ENCODE peak calls at places on chromosomes 11 and 22, in nine cellular contexts. A is A549, M is HFF-Myc, G is colonic mucosa, H is adrenal gland, Q is foreskin fibroblast, D is fibroblast of villous mesenchyme, V is GM23338, Y is fibroblast of pulmonary artery. T is an unnamed sample.

GRCh38 chr11:8092587-8093424 is 11.8 kb downstream of the TUB start:
- DNase-seq in A (peak), M (peak), G (peak), H (peak), Q (peak), D (peak), V (peak), Y (peak), T (peak)

GRCh38 chr22:48742191-48742555 is 1085.5 kb downstream of the BRD1 start:
- DNase-seq in A (no peak), M (no peak), G (no peak), H (no peak), Q (no peak), D (no peak), V (no peak), Y (no peak), T (no peak)

GRCh38 chr22:48054596-48054995 is 1292.1 kb downstream of the TBC1D22A start:
- DNase-seq in A (no peak), M (no peak), G (no peak), H (peak), Q (no peak), D (no peak), V (no peak), Y (no peak), T (no peak)

GRCh38 chr11:61256710-61257482 is 15.9 kb downstream of the PGA5 start:
- DNase-seq in A (no peak), M (no peak), G (no peak), H (no peak), Q (no peak), D (no peak), V (no peak), Y (no peak), T (no peak)

GRCh38 chr11:129249351-129249750 is 57.2 kb upstream of the ARHGAP32 start:
- DNase-seq in A (peak), M (peak), G (no peak), H (no peak), Q (peak), D (peak), V (no peak), Y (peak), T (no peak)

GRCh38 chr22:26348810-26349526 is 80.1 kb upstream of the ASPHD2 start:
- DNase-seq in A (no peak), M (no peak), G (no peak), H (no peak), Q (no peak), D (no peak), V (no peak), Y (no peak), T (no peak)

GRCh38 chr22:50261615-50262459 is at the start of gene MAPK12:
- DNase-seq in A (no peak), M (no peak), G (no peak), H (no peak), Q (no peak), D (peak), V (peak), Y (peak), T (peak)

GRCh38 chr11:19891050-19891449 is 178.4 kb downstream of the NAV2 start:
- DNase-seq in A (no peak), M (no peak), G (no peak), H (no peak), Q (no peak), D (no peak), V (no peak), Y (no peak), T (no peak)

GRCh38 chr11:111736191-111736590 is 30.0 kb downstream of the PPP2R1B start:
- DNase-seq in A (no peak), M (no peak), G (no peak), H (peak), Q (peak), D (peak), V (no peak), Y (peak), T (no peak)

GRCh38 chr11:101091781-101092180 is 37.8 kb downstream of the PGR start:
- DNase-seq in A (no peak), M (no peak), G (no peak), H (no peak), Q (no peak), D (peak), V (no peak), Y (no peak), T (peak)

GRCh38 chr22:29328055-29328454 is 12.6 kb upstream of the RASL10A start:
- DNase-seq in A (no peak), M (no peak), G (no peak), H (no peak), Q (no peak), D (no peak), V (no peak), Y (no peak), T (no peak)

GRCh38 chr11:105611837-105612480 is 2.1 kb downstream of the GRIA4 start:
- DNase-seq in A (no peak), M (no peak), G (no peak), H (no peak), Q (no peak), D (no peak), V (peak), Y (no peak), T (no peak)

GRCh38 chr22:17920145-17920605 is 104.2 kb downstream of the MICAL3 start:
- DNase-seq in A (no peak), M (no peak), G (peak), H (peak), Q (no peak), D (peak), V (peak), Y (peak), T (no peak)

GRCh38 chr11:76310832-76311231 is 70.1 kb downstream of the THAP12 start:
- DNase-seq in A (no peak), M (no peak), G (no peak), H (no peak), Q (no peak), D (no peak), V (no peak), Y (no peak), T (no peak)

GRCh38 chr11:131763193-131763890 is 392.9 kb downstream of the NTM start:
- DNase-seq in A (no peak), M (no peak), G (no peak), H (no peak), Q (no peak), D (peak), V (no peak), Y (peak), T (no peak)

GRCh38 chr11:86574493-86575207 is 97.8 kb downstream of the ME3 start:
- DNase-seq in A (no peak), M (no peak), G (no peak), H (no peak), Q (peak), D (no peak), V (no peak), Y (peak), T (no peak)

GRCh38 chr11:15816270-15816871 is 540.0 kb downstream of the SOX6 start:
- DNase-seq in A (no peak), M (no peak), G (no peak), H (no peak), Q (no peak), D (peak), V (no peak), Y (peak), T (no peak)

GRCh38 chr11:58575377-58576020 is at the start of gene LPXN:
- DNase-seq in A (no peak), M (no peak), G (no peak), H (no peak), Q (peak), D (no peak), V (no peak), Y (peak), T (peak)

GRCh38 chr11:107457205-107457557 is 444 bp downstream of the CWF19L2 start:
- DNase-seq in A (no peak), M (no peak), G (no peak), H (no peak), Q (no peak), D (no peak), V (peak), Y (peak), T (peak)

GRCh38 chr11:125215951-125216350 is 51.4 kb downstream of the PKNOX2 start:
- DNase-seq in A (no peak), M (no peak), G (no peak), H (no peak), Q (no peak), D (peak), V (no peak), Y (no peak), T (no peak)

GRCh38 chr11:67252831-67253239 is 13.4 kb upstream of the GRK2 start:
- DNase-seq in A (peak), M (no peak), G (no peak), H (no peak), Q (peak), D (peak), V (peak), Y (peak), T (no peak)

GRCh38 chr11:27514076-27514475 is 7.5 kb upstream of the LIN7C start:
- DNase-seq in A (no peak), M (no peak), G (no peak), H (no peak), Q (no peak), D (no peak), V (no peak), Y (no peak), T (no peak)

GRCh38 chr11:120179071-120179672 is 31.7 kb upstream of the OAF start:
- DNase-seq in A (no peak), M (no peak), G (peak), H (peak), Q (no peak), D (no peak), V (no peak), Y (no peak), T (no peak)

GRCh38 chr11:120061036-120061760 is 76.7 kb downstream of the TRIM29 start:
- DNase-seq in A (no peak), M (no peak), G (no peak), H (no peak), Q (no peak), D (no peak), V (no peak), Y (no peak), T (no peak)

GRCh38 chr11:32821517-32821916 is 8.2 kb upstream of the PRRG4 start:
- DNase-seq in A (no peak), M (no peak), G (no peak), H (no peak), Q (peak), D (no peak), V (no peak), Y (no peak), T (no peak)

GRCh38 chr22:50309601-50309991 is 2.1 kb upstream of the PLXNB2 start:
- DNase-seq in A (no peak), M (no peak), G (no peak), H (no peak), Q (no peak), D (no peak), V (no peak), Y (no peak), T (no peak)

GRCh38 chr22:45997077-45997774 is 20.3 kb upstream of the WNT7B start:
- DNase-seq in A (no peak), M (peak), G (peak), H (peak), Q (peak), D (peak), V (peak), Y (peak), T (peak)

GRCh38 chr22:41688365-41689211 is at the start of gene SNU13:
- DNase-seq in A (peak), M (no peak), G (peak), H (peak), Q (peak), D (peak), V (peak), Y (peak), T (peak)
- TF ChIP-seq CTCF in A (no peak), M (no peak), G (no peak), H (peak), Q (no peak), D (no peak), V (no peak), Y (no peak), T (no peak)

DNA sequence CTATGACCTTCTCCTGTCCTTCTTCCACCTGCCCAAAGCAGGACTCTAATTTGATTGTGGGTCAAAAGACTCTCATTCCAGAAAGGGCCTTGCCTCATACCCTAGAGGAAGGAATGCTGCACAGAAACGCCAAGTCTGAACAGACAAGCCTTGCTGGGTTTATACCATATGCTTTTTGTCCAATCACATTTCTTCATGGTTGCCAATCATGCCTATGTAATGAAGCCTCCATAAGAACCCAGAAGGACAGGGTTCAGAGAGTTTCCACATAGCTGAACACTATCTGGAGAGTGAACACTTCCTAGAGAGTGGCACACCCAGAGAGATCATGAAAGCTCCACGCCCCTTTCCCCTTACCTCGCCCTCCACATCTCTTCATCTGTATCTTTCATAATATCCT is 4.8 kb upstream of the SAA2 start:
- DNase-seq in A (no peak), M (no peak), G (no peak), H (no peak), Q (no peak), D (no peak), V (no peak), Y (no peak), T (no peak)
- TF ChIP-seq CTCF in A (no peak), M (no peak), G (no peak), H (no peak), Q (no peak), D (peak), V (no peak), Y (no peak), T (no peak)

DNA sequence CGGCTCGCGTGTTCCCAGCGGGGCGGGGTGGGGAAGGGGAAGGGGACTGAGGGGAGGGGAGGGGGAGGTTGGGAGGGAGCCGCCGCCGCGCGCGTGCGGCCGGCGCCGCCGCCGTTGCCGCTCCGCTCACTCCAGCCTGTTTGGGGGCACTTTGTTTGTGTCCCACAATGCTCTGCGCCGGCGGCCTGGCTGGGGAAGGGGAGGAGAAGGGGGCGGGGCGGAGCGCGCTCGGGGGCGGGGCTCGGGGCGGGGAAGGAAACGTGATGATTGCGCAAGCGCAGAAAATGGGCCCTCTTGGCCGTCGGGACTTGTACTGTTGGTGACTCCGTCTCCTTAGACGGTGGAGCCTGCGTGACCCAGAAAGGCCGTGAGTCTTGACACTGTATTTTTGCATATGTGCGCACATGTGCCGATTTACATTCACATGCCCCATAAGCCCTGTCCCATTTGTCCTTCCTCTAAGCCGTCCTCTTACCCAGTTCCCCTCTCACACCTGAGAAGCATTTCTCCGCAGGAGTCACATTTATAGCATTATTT is at the start of gene ZBTB44:
- DNase-seq in A (peak), M (peak), G (peak), H (peak), Q (peak), D (peak), V (peak), Y (peak), T (peak)
- TF ChIP-seq CTCF in A (no peak), M (no peak), G (no peak), H (no peak), Q (no peak), D (no peak), V (no peak), Y (no peak), T (no peak)

GRCh38 chr11:82315093-82315492 is 418.6 kb downstream of the FAM181B start:
- DNase-seq in A (peak), M (no peak), G (no peak), H (peak), Q (no peak), D (no peak), V (peak), Y (no peak), T (peak)
- TF ChIP-seq CTCF in A (no peak), M (no peak), G (no peak), H (peak), Q (no peak), D (peak), V (peak), Y (no peak), T (peak)

GRCh38 chr11:74279256-74279655 is 32.2 kb downstream of the P4HA3 start:
- DNase-seq in A (peak), M (no peak), G (no peak), H (no peak), Q (no peak), D (no peak), V (no peak), Y (peak), T (no peak)
- TF ChIP-seq CTCF in A (no peak), M (no peak), G (no peak), H (no peak), Q (no peak), D (no peak), V (no peak), Y (no peak), T (no peak)

GRCh38 chr11:2208691-2209369 is 37.2 kb upstream of the TH start:
- DNase-seq in A (peak), M (no peak), G (peak), H (peak), Q (no peak), D (no peak), V (peak), Y (no peak), T (no peak)
- TF ChIP-seq CTCF in A (no peak), M (no peak), G (no peak), H (no peak), Q (no peak), D (no peak), V (peak), Y (no peak), T (no peak)

GRCh38 chr22:22880645-22881044 is 7.0 kb upstream of the IGLL5 start:
- DNase-seq in A (no peak), M (no peak), G (no peak), H (peak), Q (no peak), D (no peak), V (no peak), Y (no peak), T (no peak)

GRCh38 chr22:22879675-22880029 is 8.0 kb upstream of the IGLL5 start:
- DNase-seq in A (no peak), M (no peak), G (no peak), H (peak), Q (no peak), D (no peak), V (no peak), Y (no peak), T (no peak)

GRCh38 chr22:22878211-22878570 is 9.4 kb upstream of the IGLL5 start:
- DNase-seq in A (no peak), M (no peak), G (no peak), H (peak), Q (no peak), D (no peak), V (no peak), Y (no peak), T (no peak)

GRCh38 chr22:22878801-22879674 is 8.6 kb upstream of the IGLL5 start:
- DNase-seq in A (no peak), M (no peak), G (no peak), H (peak), Q (no peak), D (no peak), V (no peak), Y (no peak), T (no peak)

GRCh38 chr22:22877523-22878210 is 9.9 kb upstream of the IGLL5 start:
- DNase-seq in A (peak), M (peak), G (peak), H (peak), Q (peak), D (peak), V (peak), Y (peak), T (no peak)
- TF ChIP-seq CTCF in A (peak), M (peak), G (peak), H (peak), Q (peak), D (peak), V (peak), Y (peak), T (peak)

DNA sequence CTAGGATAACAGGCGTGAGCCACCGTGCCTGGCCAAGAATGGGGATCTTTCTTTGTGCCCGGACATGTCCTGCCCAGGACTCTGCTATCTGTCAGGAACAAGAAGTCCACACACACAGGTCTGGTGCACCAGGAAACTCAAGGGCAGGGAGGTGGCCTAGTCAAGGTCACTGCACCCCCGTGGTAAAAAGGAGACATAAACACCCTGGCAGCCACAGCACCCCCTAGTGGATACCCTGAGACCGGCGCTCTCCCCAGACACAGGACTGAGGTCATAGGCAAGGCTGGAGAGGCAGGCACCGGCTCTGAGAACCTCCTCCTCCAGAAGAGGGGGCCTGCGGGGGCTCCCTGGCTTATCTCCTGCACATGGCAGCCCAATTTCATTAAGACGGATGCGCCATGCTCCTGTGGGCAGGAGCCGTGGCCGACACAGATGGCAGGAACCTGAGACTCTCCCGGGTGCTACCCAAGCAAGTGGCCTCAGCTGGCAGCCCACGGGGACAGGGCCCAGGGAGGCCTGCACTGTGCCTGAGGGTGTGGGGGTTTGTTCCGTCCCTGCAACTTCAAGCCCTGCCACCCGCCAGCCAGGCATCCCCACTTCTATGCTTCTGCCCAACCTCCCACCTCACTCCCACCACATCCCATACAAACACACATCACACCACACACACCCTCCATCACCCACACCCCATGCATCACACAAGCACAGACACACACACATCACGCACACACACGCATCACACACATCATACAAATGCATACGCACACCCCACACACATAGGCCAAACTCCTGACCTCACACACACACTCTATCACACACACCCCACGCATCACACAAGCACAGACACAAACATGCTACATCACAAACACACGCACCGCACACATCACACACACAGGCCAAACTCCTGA is 19.6 kb downstream of the MACROD1 start:
- DNase-seq in A (peak), M (no peak), G (peak), H (peak), Q (no peak), D (peak), V (peak), Y (peak), T (peak)
- TF ChIP-seq CTCF in A (peak), M (peak), G (peak), H (peak), Q (peak), D (peak), V (peak), Y (peak), T (peak)